ENCODE peak calls at places on chromosomes 7 and 10, in four cellular contexts. E is upper lobe of left lung, Z is DMS153, L is skeletal muscle cell. S is an unnamed sample.

GRCh38 chr10:28872592-28873165 is 195.4 kb downstream of the BAMBI start:
- DNase-seq in L (no peak), Z (no peak), E (no peak), S (no peak)

GRCh38 chr10:91569522-91569921 is 63.3 kb downstream of the PPP1R3C start:
- DNase-seq in E (no peak), L (no peak), Z (no peak), S (no peak)

GRCh38 chr10:49668684-49669083 is 10.8 kb upstream of the C10orf53 start:
- DNase-seq in L (no peak), Z (no peak), E (no peak), S (no peak)

GRCh38 chr7:92874567-92874966 is 38.2 kb upstream of the CDK6 start:
- DNase-seq in E (no peak), L (no peak), Z (no peak), S (no peak)

GRCh38 chr7:112905950-112906349 is 115.8 kb upstream of the TMEM168 start:
- DNase-seq in E (no peak), Z (no peak), L (no peak), S (no peak)

GRCh38 chr7:17239683-17240521 is 58.5 kb upstream of the AHR start:
- DNase-seq in L (no peak), Z (no peak), E (no peak), S (no peak)

GRCh38 chr10:84820121-84820520 is 491.7 kb downstream of the CCSER2 start:
- DNase-seq in L (no peak), Z (peak), E (no peak), S (no peak)

GRCh38 chr10:115417585-115418265 is 324.6 kb downstream of the ATRNL1 start:
- DNase-seq in Z (no peak), L (peak), E (peak), S (peak)

GRCh38 chr7:101173752-101174244 is 6.3 kb downstream of the NAT16 start:
- DNase-seq in L (no peak), E (peak), Z (peak), S (no peak)

GRCh38 chr7:31443457-31443856 is 70.4 kb upstream of the ITPRID1 start:
- DNase-seq in Z (peak), E (no peak), L (no peak), S (peak)

GRCh38 chr10:104809288-104810090 is 168.4 kb downstream of the SORCS3 start:
- DNase-seq in Z (peak), L (peak), E (no peak), S (peak)

GRCh38 chr10:132850246-132850645 is 64.3 kb upstream of the NKX6-2 start:
- DNase-seq in Z (no peak), E (peak), L (no peak), S (no peak)

GRCh38 chr7:70764004-70764691 is 367.8 kb upstream of the GALNT17 start:
- DNase-seq in Z (no peak), E (no peak), L (no peak), S (no peak)

GRCh38 chr7:140659727-140660396 is 12.9 kb upstream of the ADCK2 start:
- DNase-seq in L (no peak), Z (no peak), E (no peak), S (no peak)

GRCh38 chr7:79185605-79186004 is 267.9 kb downstream of the MAGI2 start:
- DNase-seq in Z (no peak), L (no peak), E (no peak), S (no peak)

GRCh38 chr10:13503745-13504463 is 24.9 kb downstream of the BEND7 start:
- DNase-seq in L (peak), Z (no peak), E (no peak), S (peak)

GRCh38 chr7:31122649-31123058 is 70.5 kb downstream of the ADCYAP1R1 start:
- DNase-seq in Z (peak), L (peak), E (peak), S (peak)

GRCh38 chr7:138097064-138097741 is 20.9 kb downstream of the AKR1D1 start:
- DNase-seq in E (no peak), L (no peak), Z (no peak), S (no peak)

GRCh38 chr10:129514568-129515451 is 47.8 kb downstream of the MGMT start:
- DNase-seq in Z (no peak), L (no peak), E (no peak), S (no peak)

GRCh38 chr10:96632974-96633373 is 46.2 kb upstream of the TM9SF3 start:
- DNase-seq in E (no peak), L (no peak), Z (peak), S (no peak)

GRCh38 chr7:90720970-90721768 is 125.0 kb downstream of the CDK14 start:
- DNase-seq in Z (no peak), L (peak), E (no peak), S (peak)